ENCODE peak calls at places on chromosomes 2 and 18, in four cellular contexts. Q, P, N and S are unnamed samples.

GRCh38 chr2:110828330-110828729 is 96.0 kb downstream of the ACOXL start:
- DNase-seq in N (no peak), Q (no peak), P (no peak), S (no peak)

GRCh38 chr2:161134547-161135518 is 25.4 kb upstream of the TANK start:
- DNase-seq in N (no peak), P (peak; percentile 16), Q (no peak), S (peak; percentile 76)

GRCh38 chr2:215507836-215508235 is 72.0 kb upstream of the FN1 start:
- DNase-seq in Q (no peak), N (no peak), P (no peak), S (no peak)

GRCh38 chr2:65000619-65001018 is 11.4 kb downstream of the SLC1A4 start:
- DNase-seq in P (no peak), Q (no peak), N (no peak), S (no peak)

GRCh38 chr18:59383831-59384230 is 24.8 kb upstream of the LMAN1 start:
- DNase-seq in N (no peak), P (no peak), Q (no peak), S (no peak)

GRCh38 chr2:160516547-160517365 is 23.1 kb upstream of the RBMS1 start:
- DNase-seq in P (no peak), Q (no peak), N (no peak), S (no peak)

GRCh38 chr2:205686231-205687017 is 4.1 kb downstream of the NRP2 start:
- DNase-seq in N (no peak), Q (peak; percentile 59), P (peak; percentile 69), S (no peak)

GRCh38 chr2:129690049-129690448 is 289.4 kb upstream of the RAB6C start:
- DNase-seq in Q (no peak), P (no peak), N (no peak), S (no peak)

GRCh38 chr2:27954771-27955384 is 64.3 kb downstream of the BABAM2 start:
- DNase-seq in P (no peak), Q (no peak), N (no peak), S (peak; percentile 1)

GRCh38 chr2:207073791-207074678 is 91.7 kb downstream of the KLF7 start:
- DNase-seq in P (no peak), Q (no peak), N (no peak), S (no peak)

GRCh38 chr2:85439986-85440385 is 21.5 kb downstream of the SH2D6 start:
- DNase-seq in Q (no peak), P (no peak), N (no peak), S (no peak)
- TF ChIP-seq JUND in Q (no peak), P (no peak), N (no peak), S (no peak)

DNA sequence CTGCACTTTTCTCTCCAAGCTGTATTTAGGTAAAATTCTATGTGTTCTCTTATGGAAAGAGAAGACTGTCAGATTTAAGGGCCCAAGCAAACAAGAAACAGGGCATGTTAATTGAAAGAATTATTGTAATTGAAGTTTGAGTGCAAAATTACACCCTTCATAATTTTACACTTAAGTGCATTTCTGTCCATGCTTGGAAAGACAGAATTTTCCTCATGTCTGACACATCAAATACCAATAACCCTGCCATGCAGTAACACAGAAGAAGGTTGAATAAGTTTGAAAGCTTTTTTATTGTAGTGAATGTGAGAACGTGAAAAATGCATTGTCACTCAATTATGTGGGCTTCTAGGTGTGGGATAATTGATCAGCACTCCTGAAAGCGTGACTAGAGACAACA is 52.9 kb upstream of the PARD3B start:
- DNase-seq in P (no peak), Q (no peak), N (no peak), S (no peak)
- TF ChIP-seq JUND in P (no peak), Q (no peak), N (no peak), S (no peak)

DNA sequence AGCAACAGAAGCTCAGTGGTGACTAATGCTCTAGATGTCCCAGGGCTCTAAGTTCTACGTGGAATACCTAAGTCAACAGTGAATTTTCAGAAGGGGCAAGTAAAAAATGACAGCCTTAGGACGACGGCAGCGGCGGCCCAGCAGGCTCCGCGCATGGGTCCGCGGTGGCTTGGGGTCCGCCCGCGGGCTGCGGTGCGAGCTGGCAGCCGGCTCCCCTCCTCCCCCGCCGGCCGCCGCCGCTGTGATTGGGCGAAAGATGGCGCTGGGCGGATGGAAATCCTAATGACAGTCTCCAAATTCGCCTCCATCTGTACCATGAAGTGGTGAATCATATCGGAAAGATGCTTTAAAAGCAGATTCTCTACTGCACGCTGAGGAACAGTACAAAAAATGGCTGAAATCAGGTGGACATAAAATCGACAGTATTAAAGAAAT is 74.7 kb downstream of the HNRNPLL start:
- DNase-seq in N (peak; percentile 26), P (peak; percentile 96), Q (peak; percentile 79), S (peak; percentile 37)
- TF ChIP-seq JUND in N (no peak), P (peak; percentile 5), Q (no peak), S (no peak)

DNA sequence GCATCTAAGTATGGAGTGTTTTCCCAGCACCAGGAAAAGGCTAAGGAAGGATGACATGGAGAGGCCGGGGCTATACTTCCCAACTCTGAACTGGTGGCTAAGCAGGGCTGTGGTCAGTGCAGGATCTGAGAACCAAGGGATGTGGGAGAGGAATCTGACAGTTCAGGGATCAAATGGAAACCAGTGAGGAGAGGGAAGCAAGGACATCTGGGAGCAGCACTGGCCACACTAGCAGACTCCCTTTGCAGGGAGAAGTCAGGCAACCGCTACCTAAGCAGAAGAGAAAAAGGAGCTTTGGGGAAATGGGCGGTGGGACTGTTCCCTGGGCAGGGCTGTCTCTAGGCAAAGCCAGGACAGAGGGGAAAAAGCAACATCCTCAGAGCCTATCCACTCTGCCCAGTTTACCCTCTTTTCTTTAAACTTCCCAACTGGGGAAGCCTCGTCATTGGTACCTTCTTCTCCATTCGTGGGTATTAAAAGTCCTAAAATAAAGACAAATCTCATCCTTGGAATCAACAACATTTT is 105.8 kb upstream of the MEIS1 start:
- DNase-seq in Q (no peak), P (no peak), N (no peak), S (no peak)
- TF ChIP-seq JUND in Q (no peak), P (no peak), N (no peak), S (no peak)

GRCh38 chr2:236903978-236904377 is 181.7 kb upstream of the COPS8 start:
- DNase-seq in Q (peak; percentile 22), P (no peak), N (no peak), S (no peak)
- TF ChIP-seq JUND in Q (no peak), P (no peak), N (no peak), S (no peak)

GRCh38 chr2:26850565-26850964 is 2.6 kb downstream of the DPYSL5 start:
- DNase-seq in Q (no peak), P (no peak), N (no peak), S (no peak)
- TF ChIP-seq JUND in Q (no peak), P (no peak), N (no peak), S (no peak)

DNA sequence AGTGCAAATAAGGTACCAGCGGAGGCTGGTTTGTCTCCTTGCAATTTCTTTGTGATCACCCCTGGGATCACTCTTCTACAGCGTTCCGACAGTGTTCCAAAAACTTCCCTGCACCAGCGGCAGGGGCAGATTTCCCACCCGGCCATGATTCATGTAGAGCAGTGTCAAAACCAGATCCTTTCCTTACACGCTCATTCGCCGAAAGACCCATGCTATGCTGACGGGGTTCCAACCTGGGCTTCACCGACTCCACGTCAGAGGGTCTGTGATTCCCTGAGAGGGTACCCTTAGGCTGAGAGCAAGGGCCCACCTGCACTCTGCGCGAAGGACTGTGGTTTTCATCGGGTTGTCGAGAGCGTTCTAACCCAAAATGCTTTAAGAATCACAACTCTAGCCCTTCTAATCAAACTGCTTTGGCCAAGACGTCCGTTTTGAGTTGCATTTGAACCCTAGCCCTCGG is 379 bp upstream of the TTC27 start:
- DNase-seq in N (no peak), Q (no peak), P (peak; percentile 68), S (no peak)
- TF ChIP-seq JUND in N (no peak), Q (no peak), P (no peak), S (no peak)